ENCODE peak calls at places on chromosomes 6 and 20, in ten cellular contexts. T is GM12891, M is upper lobe of left lung, P is A549, U is suprapubic skin, B is GM12878, O is vagina, S is K562, C is uterus, X is body of pancreas. Z is an unnamed sample.

GRCh38 chr6:23003671-23004598 is 434.6 kb downstream of the HDGFL1 start:
- DNase-seq in T (no peak), P (no peak), O (no peak), M (no peak), U (no peak), S (no peak), X (no peak), B (no peak), C (peak; percentile 32), Z (no peak)

GRCh38 chr6:77456531-77457248 is 6.6 kb downstream of the HTR1B start:
- DNase-seq in B (no peak), O (no peak), C (no peak), P (no peak), M (no peak), U (no peak), S (no peak), X (no peak), T (no peak), Z (peak; percentile 42)

GRCh38 chr6:79946773-79947190 is 571 bp downstream of the ELOVL4 start:
- DNase-seq in O (no peak), M (no peak), C (peak; percentile 17), T (no peak), U (no peak), S (no peak), X (peak; percentile 19), B (no peak), P (peak; percentile 5), Z (no peak)

GRCh38 chr6:64334646-64335045 is 699.0 kb downstream of the PHF3 start:
- DNase-seq in M (no peak), C (no peak), U (no peak), B (no peak), S (no peak), P (no peak), X (no peak), T (no peak), O (no peak), Z (no peak)

GRCh38 chr6:139187489-139187888 is 52.6 kb downstream of the HECA start:
- DNase-seq in S (no peak), T (no peak), X (no peak), U (no peak), C (no peak), M (no peak), P (no peak), B (no peak), O (no peak), Z (no peak)

GRCh38 chr20:36312724-36313441 is 6.7 kb downstream of the DLGAP4 start:
- DNase-seq in P (no peak), S (no peak), O (no peak), C (no peak), T (no peak), U (peak; percentile 55), B (no peak), X (no peak), M (no peak), Z (no peak)

GRCh38 chr20:63498950-63499332 is at the start of gene EEF1A2:
- DNase-seq in O (no peak), T (no peak), U (no peak), M (peak; percentile 91), P (peak; percentile 68), S (peak; percentile 84), B (no peak), X (peak; percentile 49), C (no peak), Z (no peak)

GRCh38 chr6:34993206-34993605 is 104.2 kb downstream of the ANKS1A start:
- DNase-seq in X (no peak), O (no peak), C (no peak), S (no peak), M (no peak), P (no peak), B (no peak), T (no peak), U (no peak), Z (no peak)

GRCh38 chr6:247353-247752 is 44.9 kb upstream of the DUSP22 start:
- DNase-seq in S (no peak), X (no peak), C (no peak), U (no peak), B (no peak), O (no peak), T (no peak), M (no peak), P (no peak), Z (no peak)

GRCh38 chr20:31706607-31707257 is 15.9 kb downstream of the BCL2L1 start:
- DNase-seq in O (no peak), P (no peak), S (peak; percentile 86), M (no peak), X (no peak), U (no peak), T (no peak), B (no peak), C (no peak), Z (no peak)

GRCh38 chr20:31707258-31707615 is 15.4 kb downstream of the BCL2L1 start:
- DNase-seq in X (no peak), M (no peak), U (no peak), P (no peak), B (no peak), T (no peak), O (no peak), C (no peak), S (no peak), Z (no peak)

GRCh38 chr20:31705191-31705590 is 17.5 kb downstream of the BCL2L1 start:
- DNase-seq in O (no peak), T (no peak), B (no peak), P (no peak), S (no peak), M (no peak), U (no peak), X (no peak), C (no peak), Z (no peak)

GRCh38 chr20:31705598-31706597 is 16.8 kb downstream of the BCL2L1 start:
- DNase-seq in X (no peak), C (no peak), M (no peak), P (no peak), S (no peak), U (no peak), B (no peak), O (no peak), T (no peak), Z (no peak)

DNA sequence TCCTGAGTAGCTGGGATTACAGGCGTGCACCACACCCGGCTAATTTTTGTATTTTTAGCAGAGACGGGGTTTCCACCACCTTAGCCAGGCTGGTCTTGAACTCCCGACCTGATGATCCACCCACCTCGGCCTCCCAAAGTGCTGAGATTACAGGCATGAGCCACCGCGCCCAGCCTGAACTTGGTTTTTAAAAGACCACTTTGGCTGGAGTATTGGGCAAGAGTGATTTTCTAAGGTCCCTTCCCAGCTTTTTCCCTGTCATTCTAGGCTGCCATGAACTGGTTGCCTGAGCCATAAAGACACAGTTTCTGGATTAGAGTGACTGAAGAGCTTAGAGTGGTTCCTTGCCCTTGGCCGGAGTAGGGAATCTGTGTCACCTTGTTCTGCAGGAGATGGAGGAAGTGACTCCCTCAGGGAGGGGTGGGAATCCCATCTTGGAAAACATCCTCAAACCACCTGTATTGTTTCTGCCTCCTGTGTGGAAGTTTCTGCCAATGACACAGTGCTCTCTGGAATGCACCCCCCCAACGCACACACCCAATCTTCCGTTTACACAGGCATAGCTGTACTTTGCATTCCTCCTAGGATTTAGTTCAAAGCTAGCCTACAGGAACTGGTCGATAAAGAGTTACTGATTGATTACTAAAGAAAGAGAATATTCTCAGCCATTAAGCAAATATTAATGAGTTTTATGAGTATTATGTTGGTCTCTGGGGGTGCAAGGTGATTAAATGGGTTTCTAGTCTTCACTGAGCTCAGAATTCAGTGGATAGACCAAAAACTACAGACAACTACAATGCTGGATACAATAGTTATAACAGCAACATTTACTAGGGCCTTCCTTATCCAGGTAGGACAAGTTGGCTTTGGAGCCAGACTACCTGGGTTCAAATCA is 18.2 kb downstream of the BCL2L1 start:
- DNase-seq in B (no peak), S (no peak), M (no peak), C (peak; percentile 34), U (no peak), X (peak; percentile 87), O (no peak), P (peak; percentile 75), T (no peak), Z (peak; percentile 30)
- TF ChIP-seq POLR2A in B (no peak), S (no peak), M (no peak), C (no peak), U (no peak), X (peak; percentile 49), O (no peak), P (no peak), T (no peak), Z (no peak)

DNA sequence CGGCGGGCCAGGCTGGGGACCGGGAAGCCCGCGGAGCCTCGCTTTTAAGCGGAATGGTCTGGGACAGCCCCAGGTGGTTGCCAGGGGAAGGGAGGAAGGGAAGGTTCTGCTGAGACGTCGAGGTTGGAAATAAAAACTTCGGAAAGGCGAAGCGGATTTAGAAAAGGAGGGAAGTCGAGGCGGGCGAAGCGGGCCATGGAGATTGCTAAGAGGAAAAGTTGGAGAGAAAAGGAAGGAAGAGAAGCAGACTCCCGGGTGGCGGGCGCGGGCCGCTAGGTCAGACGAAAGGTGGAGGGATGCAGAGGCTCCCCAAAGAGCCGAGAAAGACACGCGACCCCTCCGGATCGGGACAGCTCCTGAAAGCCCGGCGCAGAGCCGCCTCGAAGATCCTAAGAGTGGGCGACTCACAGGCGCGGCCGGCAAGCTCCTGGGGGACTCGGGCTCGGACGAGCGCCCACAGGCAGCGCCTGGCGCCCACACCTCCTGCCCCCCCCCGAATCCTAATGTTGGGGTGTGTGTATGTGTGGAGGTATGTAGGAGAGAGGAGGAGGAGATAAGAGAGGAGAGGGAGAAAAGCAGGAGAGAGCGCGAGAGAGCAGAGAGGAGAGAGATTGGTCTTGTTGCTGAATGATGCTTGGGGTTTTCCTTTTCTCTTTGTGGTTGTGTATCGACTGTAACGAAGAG is 1.4 kb downstream of the TFAP2B start:
- DNase-seq in B (no peak), P (no peak), M (peak; percentile 59), X (no peak), S (no peak), O (no peak), T (no peak), C (no peak), U (no peak), Z (no peak)
- TF ChIP-seq POLR2A in B (no peak), P (no peak), M (no peak), X (no peak), S (no peak), O (no peak), T (no peak), C (no peak), U (no peak), Z (no peak)

GRCh38 chr6:7803219-7803618 is 77.3 kb downstream of the BMP6 start:
- DNase-seq in B (no peak), P (no peak), T (no peak), U (no peak), O (no peak), X (no peak), M (no peak), C (no peak), S (no peak), Z (no peak)
- TF ChIP-seq POLR2A in B (no peak), P (no peak), T (no peak), U (no peak), O (no peak), X (no peak), M (no peak), C (no peak), S (no peak), Z (no peak)

DNA sequence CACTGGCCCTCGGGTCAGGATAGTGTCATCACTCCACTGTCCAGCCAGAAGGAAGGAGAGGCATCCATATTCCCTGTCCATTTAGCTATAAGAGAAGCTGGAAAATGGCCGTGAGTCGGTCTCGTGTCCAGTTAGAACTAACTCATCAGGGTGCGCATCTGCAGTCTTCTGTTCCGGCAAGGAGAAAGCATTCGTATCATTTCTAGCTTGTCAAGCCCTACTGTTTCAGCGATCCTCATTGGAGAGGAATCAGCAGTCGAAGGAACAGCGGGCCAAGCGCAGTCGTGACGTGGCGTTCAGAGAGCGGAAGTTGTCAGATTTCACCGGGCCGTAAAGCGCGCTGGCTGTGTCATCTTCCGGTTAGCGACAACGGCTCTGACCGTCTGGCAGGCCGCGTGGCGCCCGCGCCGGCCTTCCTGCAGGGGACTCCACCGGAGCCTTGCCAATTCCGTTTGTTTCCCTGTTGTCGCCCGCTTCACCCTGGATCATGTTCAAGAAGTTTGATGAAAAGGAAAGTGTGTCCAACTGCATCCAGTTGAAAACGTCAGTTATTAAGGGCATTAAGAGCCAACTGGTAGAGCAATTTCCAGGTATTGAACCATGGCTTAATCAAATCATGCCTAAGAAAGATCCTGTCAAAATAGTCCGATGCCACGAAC is 32.9 kb downstream of the HM13 start:
- DNase-seq in P (no peak), T (peak; percentile 56), C (peak; percentile 85), B (peak; percentile 57), O (no peak), X (peak; percentile 88), U (peak; percentile 90), S (peak; percentile 72), M (peak; percentile 94), Z (no peak)
- TF ChIP-seq POLR2A in P (no peak), T (peak; percentile 72), C (no peak), B (peak; percentile 88), O (no peak), X (peak; percentile 68), U (peak; percentile 60), S (peak; percentile 78), M (peak; percentile 42), Z (peak; percentile 63)